ENCODE peak calls at places on chromosome 20, in six cellular contexts. D is upper lobe of left lung, P is adrenal gland, T is breast epithelium, B is tibial nerve, J is pancreas. N is an unnamed sample.

GRCh38 chr20:31864521-31865400 is 5.6 kb downstream of the DUSP15 start:
- DNase-seq in T (no peak), D (no peak), B (no peak), P (no peak), J (no peak), N (no peak)

GRCh38 chr20:12156252-12156651 is 238.6 kb downstream of the BTBD3 start:
- DNase-seq in D (no peak), P (no peak), J (no peak), B (no peak), T (no peak), N (no peak)

GRCh38 chr20:57397693-57398108 is 6.5 kb downstream of the RBM38 start:
- DNase-seq in D (peak), B (no peak), P (no peak), T (no peak), J (no peak), N (no peak)

GRCh38 chr20:21640556-21640955 is 64.9 kb upstream of the PAX1 start:
- DNase-seq in D (no peak), P (no peak), J (no peak), T (no peak), B (no peak), N (no peak)

GRCh38 chr20:36394340-36394965 is 88.3 kb downstream of the DLGAP4 start:
- DNase-seq in B (no peak), T (no peak), P (no peak), D (no peak), J (no peak), N (no peak)

GRCh38 chr20:52305843-52306242 is 114.3 kb upstream of the ZFP64 start:
- DNase-seq in B (no peak), P (no peak), D (no peak), T (no peak), J (no peak), N (no peak)

GRCh38 chr20:57445298-57445697 is 54.1 kb downstream of the RBM38 start:
- DNase-seq in D (no peak), J (no peak), B (no peak), P (peak), T (no peak), N (no peak)

GRCh38 chr20:29472606-29473005 is 1784.9 kb upstream of the DEFB115 start:
- DNase-seq in B (no peak), D (no peak), T (no peak), P (no peak), J (no peak), N (no peak)

GRCh38 chr20:59808729-59809381 is 124.6 kb downstream of the SYCP2 start:
- DNase-seq in T (peak), P (no peak), B (peak), J (no peak), D (peak), N (no peak)

GRCh38 chr20:61765081-61765870 is 300.4 kb downstream of the TAF4 start:
- DNase-seq in P (no peak), T (peak), B (no peak), D (peak), J (no peak), N (no peak)

GRCh38 chr20:19601133-19601810 is 156.8 kb upstream of the RIN2 start:
- DNase-seq in P (no peak), D (no peak), J (no peak), T (no peak), B (no peak), N (no peak)

DNA sequence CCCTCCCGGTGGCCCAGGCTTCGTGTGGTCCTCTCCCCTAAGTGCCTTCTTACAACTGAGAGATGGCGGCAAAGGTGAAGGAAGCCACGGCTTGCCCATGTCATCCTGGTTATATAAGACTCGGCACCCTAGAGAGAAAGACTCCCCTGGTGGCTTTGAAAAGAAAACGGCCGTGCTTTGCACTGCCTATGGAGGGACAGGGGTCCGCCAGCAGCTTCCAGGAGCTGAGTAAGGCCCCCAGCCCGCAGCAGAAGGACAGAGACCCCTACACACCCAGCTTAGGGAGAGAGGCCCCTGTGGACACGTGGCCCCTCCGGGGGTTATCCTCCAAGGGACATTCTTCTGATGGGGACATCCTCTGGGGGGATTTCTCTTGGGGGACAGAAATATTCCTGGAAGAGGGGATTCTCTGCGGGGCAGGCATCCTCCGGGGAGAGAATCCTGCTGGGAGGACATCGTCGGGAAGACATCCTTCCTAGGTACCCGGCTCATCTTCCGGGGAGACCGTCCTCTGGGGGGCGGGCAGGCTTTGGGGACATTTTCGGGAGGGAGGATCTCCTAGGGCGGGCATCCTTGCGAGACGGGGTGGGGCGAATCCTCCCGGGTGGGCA is 509 bp upstream of the OGFR start:
- DNase-seq in B (no peak), T (no peak), J (no peak), P (no peak), D (no peak), N (no peak)
- H3K27ac ChIP-seq in B (peak), T (peak), J (peak), P (no peak), D (peak), N (peak)

GRCh38 chr20:47973519-47974233 is 188.4 kb upstream of the SULF2 start:
- DNase-seq in T (no peak), D (no peak), P (no peak), B (no peak), J (no peak), N (no peak)
- H3K27ac ChIP-seq in T (no peak), D (no peak), P (no peak), B (peak), J (no peak), N (no peak)

DNA sequence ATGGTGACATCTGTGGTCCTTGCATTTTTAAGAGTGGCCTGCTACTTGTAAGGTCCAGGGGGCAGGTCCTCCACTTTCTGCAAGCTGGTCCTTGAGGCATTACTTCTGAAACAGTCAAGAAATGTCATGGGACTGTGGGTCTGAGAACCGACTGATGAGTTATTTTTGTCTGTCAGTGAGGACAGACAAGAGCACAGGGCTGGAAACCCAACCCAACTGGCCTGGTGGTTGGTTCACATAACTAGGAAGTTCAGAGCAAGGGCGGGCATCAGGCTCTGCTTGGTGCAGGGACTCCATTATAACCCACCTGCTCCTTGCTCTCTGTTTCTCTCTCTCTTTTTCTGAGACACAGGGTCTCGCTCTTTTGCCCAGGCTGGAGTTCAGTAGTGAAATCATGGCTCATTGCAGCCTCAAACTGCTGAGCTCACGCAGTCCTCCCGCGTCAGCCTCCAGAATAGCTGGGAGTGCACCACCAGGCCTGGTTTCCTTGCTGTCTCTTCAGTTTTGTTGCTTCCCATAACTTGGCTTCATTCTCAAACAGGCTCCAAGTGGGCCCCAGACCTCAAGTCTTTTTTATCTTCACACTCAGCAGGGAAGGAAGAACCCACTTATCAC is 9.2 kb downstream of the CST3 start:
- DNase-seq in D (no peak), J (no peak), B (no peak), T (no peak), P (no peak), N (no peak)
- H3K27ac ChIP-seq in D (no peak), J (no peak), B (peak), T (peak), P (no peak), N (no peak)

GRCh38 chr20:24546232-24546892 is 76.9 kb downstream of the SYNDIG1 start:
- DNase-seq in T (no peak), J (no peak), D (no peak), P (no peak), B (no peak), N (no peak)
- H3K27ac ChIP-seq in T (no peak), J (no peak), D (no peak), P (no peak), B (no peak), N (no peak)

GRCh38 chr20:39123161-39123560 is 161.0 kb downstream of the DHX35 start:
- DNase-seq in J (no peak), B (no peak), T (no peak), D (no peak), P (no peak), N (no peak)
- H3K27ac ChIP-seq in J (no peak), B (no peak), T (no peak), D (no peak), P (no peak), N (no peak)

DNA sequence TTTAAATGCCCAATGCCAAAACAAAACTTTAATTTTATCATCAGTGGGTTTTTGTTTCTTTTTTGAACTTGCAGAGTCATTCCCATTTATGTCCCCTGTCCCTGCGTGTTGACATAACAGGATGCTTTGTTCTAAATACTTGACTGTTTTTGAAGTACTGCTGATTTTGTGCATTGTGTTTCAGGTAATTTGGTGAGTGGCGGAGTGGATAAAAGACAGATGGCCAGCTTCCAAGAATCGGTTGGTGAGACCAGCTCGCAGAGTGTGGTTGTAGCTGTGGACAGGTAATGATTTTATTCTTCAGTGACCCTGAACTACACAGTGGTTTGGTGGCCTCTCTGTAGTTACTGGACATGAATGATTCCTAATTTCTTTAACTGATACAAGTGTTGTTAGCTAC is 50.5 kb upstream of the CSE1L start:
- DNase-seq in D (no peak), T (no peak), J (no peak), P (no peak), B (no peak), N (no peak)
- H3K27ac ChIP-seq in D (no peak), T (no peak), J (peak), P (no peak), B (no peak), N (no peak)

GRCh38 chr20:33474097-33474846 is 15.6 kb upstream of the CBFA2T2 start:
- DNase-seq in D (no peak), T (no peak), B (no peak), J (no peak), P (no peak), N (no peak)

GRCh38 chr20:33474963-33475362 is 14.9 kb upstream of the CBFA2T2 start:
- DNase-seq in J (no peak), D (no peak), T (no peak), P (no peak), B (no peak), N (no peak)

GRCh38 chr20:33475381-33476160 is 14.3 kb upstream of the CBFA2T2 start:
- DNase-seq in J (no peak), B (no peak), T (no peak), D (no peak), P (no peak), N (no peak)

GRCh38 chr20:33480071-33480470 is 9.8 kb upstream of the CBFA2T2 start:
- DNase-seq in D (no peak), P (no peak), B (no peak), T (no peak), J (no peak), N (no peak)

DNA sequence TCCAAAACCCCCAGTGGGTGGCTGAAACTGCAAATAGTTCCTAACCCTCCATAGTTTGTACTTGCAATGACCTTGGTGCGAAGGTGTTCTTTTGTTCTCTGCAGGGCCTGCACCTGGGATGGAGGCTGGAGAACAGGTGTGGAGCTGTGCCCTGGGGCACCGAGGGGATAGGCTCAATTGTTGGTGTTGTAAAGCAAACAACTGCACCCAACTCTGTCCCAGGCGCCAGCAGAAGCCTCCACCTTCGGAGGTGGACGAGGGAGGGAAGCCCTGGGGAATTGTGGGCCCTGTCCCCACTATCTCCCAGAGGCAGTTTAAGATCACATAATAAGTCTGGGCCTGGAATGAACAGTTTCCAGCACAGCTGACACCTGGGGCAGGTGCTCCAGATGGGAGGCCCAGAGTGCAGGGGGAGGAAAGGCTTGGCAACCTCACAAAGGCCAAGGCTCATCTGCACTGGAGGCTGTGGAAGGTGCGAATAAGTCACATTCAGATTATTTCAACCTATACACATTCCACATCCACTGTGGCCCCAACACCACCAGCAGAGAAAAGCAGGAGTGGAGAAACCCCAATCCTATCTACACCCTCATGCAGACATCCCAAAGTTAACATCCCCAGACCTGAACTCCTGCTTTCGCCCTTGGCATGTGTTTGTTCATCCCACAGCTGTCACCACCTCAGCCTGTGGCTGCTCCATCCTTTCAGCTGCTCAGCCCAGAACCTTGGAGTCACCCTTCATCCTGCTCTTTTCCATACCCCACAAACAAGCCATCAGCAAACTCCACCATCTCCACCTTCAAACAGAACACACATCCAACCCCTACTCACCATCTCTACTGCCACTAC is 12.3 kb upstream of the CBFA2T2 start:
- DNase-seq in T (no peak), P (no peak), D (no peak), B (no peak), J (no peak), N (no peak)
- H3K27ac ChIP-seq in T (no peak), P (no peak), D (no peak), B (no peak), J (no peak), N (no peak)

DNA sequence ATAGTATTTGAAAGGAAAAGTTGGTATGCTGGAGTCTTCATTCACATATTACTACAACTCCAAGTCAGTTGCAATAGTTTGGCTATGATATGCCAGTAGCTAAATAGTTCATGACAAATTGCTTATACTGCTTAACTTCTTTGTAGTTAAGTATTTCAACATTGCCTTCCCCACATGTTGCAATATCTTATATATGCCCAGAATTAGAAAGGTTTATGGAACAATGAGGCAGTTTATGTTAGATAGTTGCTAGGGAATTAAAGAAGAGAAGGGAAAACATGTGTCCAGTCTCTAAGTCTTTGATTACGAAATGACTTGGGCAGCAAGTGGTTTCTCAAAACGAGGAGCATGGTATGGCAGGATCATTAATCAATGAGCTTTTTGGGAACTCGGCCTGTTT is 145.8 kb downstream of the PLCB4 start:
- DNase-seq in T (no peak), P (no peak), D (no peak), J (no peak), B (no peak), N (no peak)
- H3K27ac ChIP-seq in T (no peak), P (no peak), D (no peak), J (no peak), B (no peak), N (no peak)

GRCh38 chr20:63496404-63497120 is 2.3 kb downstream of the EEF1A2 start:
- DNase-seq in J (no peak), P (peak), D (no peak), T (no peak), B (no peak), N (no peak)

GRCh38 chr20:63499333-63499969 is 568 bp upstream of the EEF1A2 start:
- DNase-seq in T (no peak), J (no peak), D (no peak), B (no peak), P (peak), N (no peak)

GRCh38 chr20:63497138-63497945 is 1.5 kb downstream of the EEF1A2 start:
- DNase-seq in B (no peak), J (no peak), D (no peak), T (no peak), P (peak), N (no peak)

GRCh38 chr20:63498950-63499332 is at the start of gene EEF1A2:
- DNase-seq in T (no peak), B (no peak), J (no peak), P (peak), D (no peak), N (peak)

GRCh38 chr20:63497946-63498935 is 642 bp downstream of the EEF1A2 start:
- DNase-seq in T (no peak), D (peak), J (peak), B (no peak), P (peak), N (no peak)
- H3K27ac ChIP-seq in T (no peak), D (no peak), J (peak), B (no peak), P (no peak), N (no peak)

N was measured in substantia nigra.